ENCODE peak calls at places on chromosomes 2 and 18, in nine cellular contexts. D is stimulated activated CD8-positive, alpha-beta memory T cell treated with anti-CD3 and anti-CD28 coated beads, Interleukin-2, amount 100 ng/mL, for 48 hours; Y is HTR-8/SVneo; Q is GM18507; B is dorsolateral prefrontal cortex; G is activated T-helper 1 cell treated with anti-CD3 and anti-CD28 coated beads, Interleukin-12 subunit alpha, Interleukin-12 subunit beta, Interleukin-2, Interleukin-4 antibody, amounts not matched to agents 30 ng/mL and 10 ng/mL and 1 ng/mL, durations not matched to agents 14 hours and 24 hours and 36 hours; V is NCI-H774; N is suprapubic skin; J is IMR-90. E is an unnamed sample.

GRCh38 chr18:24170389-24170788 is 31.5 kb downstream of the CABYR start:
- DNase-seq in D (no peak), Y (no peak), Q (no peak), B (no peak), G (no peak), V (peak; percentile 22), N (no peak), J (no peak), E (no peak)

GRCh38 chr2:55961318-55961911 is 37.8 kb upstream of the EFEMP1 start:
- DNase-seq in D (no peak), Y (peak; percentile 52), Q (peak; percentile 2), B (no peak), G (no peak), V (peak; percentile 19), N (no peak), J (peak; percentile 66), E (peak; percentile 17)

GRCh38 chr2:188610827-188611226 is 319.2 kb downstream of the GULP1 start:
- DNase-seq in D (no peak), Y (no peak), Q (no peak), B (no peak), G (no peak), V (no peak), N (no peak), J (peak; percentile 35), E (no peak)

GRCh38 chr2:218393750-218394290 is 5.8 kb upstream of the CTDSP1 start:
- DNase-seq in D (no peak), Y (no peak), Q (no peak), B (no peak), G (no peak), V (no peak), N (no peak), J (no peak), E (peak; percentile 6)

GRCh38 chr2:20614201-20615045 is 36.5 kb downstream of the HS1BP3 start:
- DNase-seq in D (no peak), Y (no peak), Q (no peak), B (peak; percentile 63), G (no peak), V (peak; percentile 68), N (peak; percentile 54), J (no peak), E (no peak)

GRCh38 chr2:38433607-38433975 is 56.5 kb upstream of the ATL2 start:
- DNase-seq in D (no peak), Y (no peak), Q (no peak), B (no peak), G (no peak), V (no peak), N (no peak), J (no peak), E (no peak)

GRCh38 chr2:145769053-145769716 is 1249.3 kb upstream of the ZEB2 start:
- DNase-seq in D (no peak), Y (no peak), Q (no peak), B (no peak), G (no peak), V (peak; percentile 27), N (no peak), J (no peak), E (no peak)

GRCh38 chr2:161017780-161018440 is 142.3 kb upstream of the TANK start:
- DNase-seq in D (no peak), Y (no peak), Q (no peak), B (no peak), G (no peak), V (no peak), N (no peak), J (no peak), E (no peak)

GRCh38 chr2:151882786-151883445 is 54.7 kb upstream of the ARL5A start:
- DNase-seq in D (no peak), Y (no peak), Q (no peak), B (no peak), G (no peak), V (no peak), N (no peak), J (no peak), E (no peak)

GRCh38 chr2:32671885-32672519 is 44.2 kb downstream of the TTC27 start:
- DNase-seq in D (no peak), Y (no peak), Q (no peak), B (no peak), G (no peak), V (no peak), N (no peak), J (no peak), E (no peak)

GRCh38 chr2:25756444-25757022 is 83.2 kb upstream of the DTNB start:
- DNase-seq in D (no peak), Y (no peak), Q (no peak), B (no peak), G (no peak), V (no peak), N (no peak), J (no peak), E (no peak)

GRCh38 chr18:59156316-59156715 is 16.6 kb downstream of the SEC11C start:
- DNase-seq in D (no peak), Y (no peak), Q (no peak), B (no peak), G (no peak), V (no peak), N (no peak), J (no peak), E (no peak)

GRCh38 chr2:208545398-208546042 is 138.9 kb downstream of the PTH2R start:
- DNase-seq in D (no peak), Y (no peak), Q (no peak), B (no peak), G (no peak), V (peak; percentile 90), N (no peak), J (no peak), E (no peak)

GRCh38 chr18:60413944-60414547 is 41.5 kb upstream of the MC4R start:
- DNase-seq in D (no peak), Y (no peak), Q (no peak), B (no peak), G (no peak), V (no peak), N (no peak), J (peak; percentile 7), E (no peak)

E was measured in SK-N-SH.